ENCODE peak calls at places on chromosomes 1 and 21, in four cellular contexts. L is PC-3, D is choroid plexus epithelial cell, R is AG09309. U is an unnamed sample.

GRCh38 chr1:94579876-94580294 is 38.3 kb upstream of the F3 start:
- DNase-seq in L (peak; percentile 96), D (peak; percentile 91), R (peak; percentile 80), U (peak; percentile 96)

GRCh38 chr1:181768216-181768929 is 285.1 kb downstream of the CACNA1E start:
- DNase-seq in L (no peak), D (no peak), R (no peak), U (peak; percentile 88)

GRCh38 chr21:28454978-28455600 is 537.6 kb downstream of the LTN1 start:
- DNase-seq in L (no peak), D (no peak), R (no peak), U (no peak)

GRCh38 chr1:234628099-234628498 is 18.1 kb upstream of the IRF2BP2 start:
- DNase-seq in L (peak; percentile 95), D (peak; percentile 84), R (no peak), U (peak; percentile 93)

GRCh38 chr1:201348211-201348566 is 29.3 kb downstream of the TNNT2 start:
- DNase-seq in L (peak; percentile 98), D (peak; percentile 74), R (peak; percentile 10), U (peak; percentile 92)

GRCh38 chr1:30511563-30512252 is 211.7 kb downstream of the MATN1 start:
- DNase-seq in L (peak; percentile 60), D (peak; percentile 28), R (peak; percentile 24), U (peak; percentile 27)

GRCh38 chr1:84143796-84144565 is at the start of gene PRKACB:
- DNase-seq in L (peak; percentile 63), D (peak; percentile 75), R (no peak), U (peak; percentile 9)

GRCh38 chr21:41219498-41220207 is 51.7 kb downstream of the BACE2 start:
- DNase-seq in L (peak; percentile 84), D (no peak), R (no peak), U (no peak)

GRCh38 chr1:25914074-25914995 is 8.1 kb upstream of the STMN1 start:
- DNase-seq in L (no peak), D (peak; percentile 41), R (no peak), U (no peak)

GRCh38 chr1:156095906-156096508 is 13.7 kb upstream of the MEX3A start:
- DNase-seq in L (no peak), D (no peak), R (no peak), U (no peak)

GRCh38 chr1:66850989-66851388 is 49.9 kb upstream of the INSL5 start:
- DNase-seq in L (no peak), D (no peak), R (no peak), U (no peak)

GRCh38 chr1:19563336-19564097 is 78.2 kb upstream of the CAPZB start:
- DNase-seq in L (no peak), D (peak; percentile 20), R (peak; percentile 14), U (no peak)

GRCh38 chr1:101238041-101238515 is 1.3 kb downstream of the S1PR1 start:
- DNase-seq in L (no peak), D (no peak), R (no peak), U (no peak)

GRCh38 chr21:46001821-46002681 is 20.5 kb downstream of the COL6A1 start:
- DNase-seq in L (no peak), D (no peak), R (no peak), U (no peak)

GRCh38 chr1:117846674-117847425 is 82.6 kb downstream of the GDAP2 start:
- DNase-seq in L (no peak), D (peak; percentile 53), R (no peak), U (no peak)

GRCh38 chr1:117838911-117839310 is 90.5 kb downstream of the GDAP2 start:
- DNase-seq in L (peak; percentile 85), D (peak; percentile 45), R (peak; percentile 72), U (no peak)

GRCh38 chr1:117843791-117844190 is 85.6 kb downstream of the GDAP2 start:
- DNase-seq in L (peak; percentile 52), D (peak; percentile 47), R (no peak), U (no peak)

GRCh38 chr1:117841117-117841650 is 88.2 kb downstream of the GDAP2 start:
- DNase-seq in L (no peak), D (no peak), R (no peak), U (no peak)

GRCh38 chr1:117842408-117843170 is 86.8 kb downstream of the GDAP2 start:
- DNase-seq in L (peak; percentile 84), D (peak; percentile 48), R (no peak), U (no peak)
- TF ChIP-seq CTCF in L (peak; percentile 53), D (peak; percentile 52), R (no peak), U (no peak)

DNA sequence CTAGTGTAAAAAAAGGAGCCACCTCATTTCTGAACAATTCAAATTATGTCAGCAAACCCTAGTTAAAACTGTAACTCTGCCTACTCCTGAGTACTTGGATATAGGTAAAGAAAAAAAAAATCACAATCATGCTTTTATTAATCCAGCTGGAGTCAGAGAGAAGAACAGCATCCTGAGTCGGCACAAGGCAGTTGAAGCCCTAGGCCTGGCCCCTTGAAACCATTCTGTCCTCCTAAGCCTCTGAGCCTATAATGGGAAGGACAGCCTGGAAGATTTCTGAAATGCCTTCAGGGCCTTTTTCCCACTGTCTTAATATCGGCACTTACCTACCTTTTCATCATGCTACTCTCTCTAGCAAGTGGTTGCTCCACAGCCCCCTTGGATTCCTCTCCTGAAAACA is 32.5 kb downstream of the CDC42BPA start:
- DNase-seq in L (no peak), D (no peak), R (no peak), U (no peak)
- TF ChIP-seq CTCF in L (no peak), D (no peak), R (no peak), U (no peak)

GRCh38 chr1:39170731-39171375 is 33.6 kb upstream of the MACF1 start:
- DNase-seq in L (no peak), D (no peak), R (no peak), U (no peak)

GRCh38 chr1:39174400-39175081 is 30.0 kb upstream of the MACF1 start:
- DNase-seq in L (no peak), D (no peak), R (no peak), U (no peak)

GRCh38 chr1:39177641-39178040 is 26.9 kb upstream of the MACF1 start:
- DNase-seq in L (no peak), D (no peak), R (no peak), U (no peak)

GRCh38 chr1:39173995-39174380 is 30.5 kb upstream of the MACF1 start:
- DNase-seq in L (no peak), D (no peak), R (no peak), U (no peak)

DNA sequence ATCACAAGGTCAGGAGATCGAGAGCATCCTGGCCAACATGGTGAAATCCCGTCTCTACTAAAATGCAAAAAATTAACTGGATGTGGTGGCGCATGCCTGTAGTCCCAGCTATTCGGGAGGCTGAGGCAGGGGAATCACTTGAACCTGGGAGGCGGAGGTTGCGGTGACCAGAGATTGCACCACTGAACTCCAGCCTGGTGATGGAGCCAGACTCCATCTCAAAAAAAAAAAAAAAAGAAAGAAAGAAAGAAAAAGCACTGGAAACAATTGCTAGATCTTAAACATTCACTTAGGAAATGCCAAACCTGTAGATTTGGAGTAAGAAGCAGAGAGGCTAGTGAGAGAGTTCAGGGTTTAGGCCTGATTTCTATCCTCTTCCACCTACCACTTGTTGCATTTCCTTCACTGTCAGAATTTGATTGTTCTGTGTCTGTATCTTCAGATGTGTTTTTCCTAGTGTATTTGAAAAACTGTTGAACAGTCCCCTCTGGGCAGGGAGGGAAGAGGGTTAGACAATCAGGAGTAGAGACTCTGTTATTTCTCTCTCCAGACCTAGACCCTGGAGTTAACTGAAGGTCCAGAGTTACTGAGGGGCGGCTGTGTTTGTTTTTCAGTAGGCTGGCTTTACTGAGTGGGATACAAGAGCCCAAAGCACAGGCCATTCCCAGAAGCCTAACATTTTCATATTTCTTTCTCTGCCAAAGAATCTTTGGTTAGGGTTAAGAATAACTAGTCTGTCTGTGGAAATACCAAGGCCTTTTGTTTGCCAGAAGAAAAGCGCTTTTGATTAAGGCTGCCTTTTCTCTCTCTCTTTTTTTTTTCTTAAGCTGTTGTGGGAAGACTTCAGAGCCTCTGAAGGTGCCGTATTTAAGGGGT is 31.1 kb upstream of the MACF1 start:
- DNase-seq in L (no peak), D (no peak), R (no peak), U (no peak)
- TF ChIP-seq CTCF in L (no peak), D (peak; percentile 34), R (no peak), U (peak; percentile 12)

GRCh38 chr1:206960676-206961386 is 9.4 kb downstream of the FCAMR start:
- DNase-seq in L (no peak), D (no peak), R (no peak), U (no peak)
- TF ChIP-seq CTCF in L (no peak), D (no peak), R (peak; percentile 4), U (no peak)

DNA sequence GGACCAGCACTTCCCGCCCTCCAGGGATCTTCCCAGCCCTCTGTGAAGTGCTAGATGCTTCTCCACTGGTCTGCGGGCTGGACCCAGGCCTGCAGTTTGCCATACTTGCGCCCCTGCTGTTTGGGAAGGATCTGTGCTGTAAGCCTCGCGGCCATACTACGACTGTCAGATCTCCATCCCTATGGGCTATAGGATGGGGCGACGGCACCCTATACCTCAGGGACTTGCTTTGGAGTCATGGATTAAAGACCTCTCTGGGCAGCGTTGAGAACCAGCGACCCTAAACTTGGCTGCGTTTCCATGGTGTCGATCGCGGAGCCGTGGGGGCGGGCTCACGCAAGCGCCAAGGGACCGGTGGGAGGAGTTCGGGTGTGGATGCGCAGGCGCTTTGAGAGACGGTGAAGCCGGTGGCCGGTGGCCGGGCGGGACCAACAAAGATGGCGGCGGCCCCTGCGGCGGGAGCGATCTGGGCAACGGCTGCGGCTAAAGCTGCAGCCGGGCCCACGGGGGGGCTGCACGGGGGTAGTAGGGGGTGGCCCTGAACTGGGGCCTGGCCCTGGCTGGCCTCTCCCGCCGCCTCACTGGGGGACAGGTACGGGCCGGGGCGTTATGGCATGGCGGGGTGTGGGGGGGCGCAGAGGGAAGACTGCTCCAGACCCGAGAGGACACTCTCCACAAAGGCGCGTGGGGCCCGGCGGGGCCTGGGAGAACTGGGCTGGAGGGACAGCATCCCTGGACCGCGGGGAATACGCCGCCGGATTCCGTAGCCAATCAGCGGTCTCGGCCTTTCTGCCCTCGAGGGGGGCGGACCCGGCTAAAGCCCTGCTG is at the start of gene USP21:
- DNase-seq in L (peak; percentile 92), D (peak; percentile 92), R (no peak), U (peak; percentile 94)
- TF ChIP-seq CTCF in L (peak; percentile 53), D (peak; percentile 53), R (peak; percentile 49), U (peak; percentile 55)

GRCh38 chr1:10517677-10517982 is 42.9 kb downstream of the PEX14 start:
- DNase-seq in L (no peak), D (no peak), R (no peak), U (no peak)

GRCh38 chr1:10516925-10517676 is 42.4 kb downstream of the PEX14 start:
- DNase-seq in L (no peak), D (no peak), R (no peak), U (no peak)

GRCh38 chr1:10520497-10520896 is 45.7 kb downstream of the PEX14 start:
- DNase-seq in L (no peak), D (no peak), R (no peak), U (no peak)

GRCh38 chr1:10520952-10521351 is 46.2 kb downstream of the PEX14 start:
- DNase-seq in L (no peak), D (no peak), R (no peak), U (no peak)

GRCh38 chr1:10519016-10519417 is 44.3 kb downstream of the PEX14 start:
- DNase-seq in L (no peak), D (no peak), R (no peak), U (no peak)
- TF ChIP-seq CTCF in L (no peak), D (peak; percentile 12), R (no peak), U (no peak)

U was measured in MCF 10A.